ENCODE peak calls at places on chromosomes 11 and 22, in ten cellular contexts. One of them, this sample, is unnamed.
A peak's percentile ranks its signal among the peaks of the same experiment; 100 is the strongest.

GRCh38 chr11:15629690-15630321 is 515.1 kb downstream of the INSC start:
- DNase-seq in A549: no peak
- DNase-seq in esophagus squamous epithelium: no peak
- DNase-seq in IMR-90: no peak
- DNase-seq in adrenal gland: no peak
- DNase-seq in Peyer's patch: no peak
- DNase-seq in spleen: no peak
- DNase-seq in testis: peak; percentile 52
- DNase-seq in heart left ventricle: no peak
- DNase-seq in right lobe of liver: no peak
- DNase-seq in this sample: no peak

GRCh38 chr22:50729391-50730012 is 8.5 kb upstream of the ACR start:
- DNase-seq in heart left ventricle: peak; percentile 20
- DNase-seq in Peyer's patch: peak; percentile 67
- DNase-seq in A549: no peak
- DNase-seq in right lobe of liver: peak; percentile 50
- DNase-seq in spleen: peak; percentile 76
- DNase-seq in testis: no peak
- DNase-seq in adrenal gland: peak; percentile 11
- DNase-seq in IMR-90: no peak
- DNase-seq in esophagus squamous epithelium: no peak
- DNase-seq in this sample: no peak

GRCh38 chr22:24954114-24954463 is 1.6 kb downstream of the KIAA1671 start:
- DNase-seq in right lobe of liver: no peak
- DNase-seq in adrenal gland: no peak
- DNase-seq in A549: no peak
- DNase-seq in IMR-90: no peak
- DNase-seq in heart left ventricle: no peak
- DNase-seq in Peyer's patch: no peak
- DNase-seq in esophagus squamous epithelium: no peak
- DNase-seq in spleen: no peak
- DNase-seq in testis: no peak
- DNase-seq in this sample: no peak

GRCh38 chr11:86191874-86192273 is 52.7 kb upstream of the EED start:
- DNase-seq in IMR-90: no peak
- DNase-seq in adrenal gland: no peak
- DNase-seq in spleen: no peak
- DNase-seq in right lobe of liver: no peak
- DNase-seq in testis: no peak
- DNase-seq in heart left ventricle: no peak
- DNase-seq in Peyer's patch: no peak
- DNase-seq in A549: no peak
- DNase-seq in esophagus squamous epithelium: no peak
- DNase-seq in this sample: no peak

GRCh38 chr22:20551805-20552449 is 44.5 kb downstream of the MED15 start:
- DNase-seq in right lobe of liver: no peak
- DNase-seq in testis: no peak
- DNase-seq in A549: no peak
- DNase-seq in IMR-90: no peak
- DNase-seq in spleen: peak; percentile 76
- DNase-seq in esophagus squamous epithelium: no peak
- DNase-seq in heart left ventricle: peak; percentile 59
- DNase-seq in Peyer's patch: peak; percentile 44
- DNase-seq in adrenal gland: peak; percentile 37
- DNase-seq in this sample: no peak

GRCh38 chr11:27427183-27427980 is 45.2 kb downstream of the LGR4 start:
- DNase-seq in Peyer's patch: no peak
- DNase-seq in heart left ventricle: no peak
- DNase-seq in A549: no peak
- DNase-seq in esophagus squamous epithelium: no peak
- DNase-seq in IMR-90: peak; percentile 34
- DNase-seq in adrenal gland: no peak
- DNase-seq in testis: no peak
- DNase-seq in right lobe of liver: no peak
- DNase-seq in spleen: no peak
- DNase-seq in this sample: no peak

GRCh38 chr11:119684361-119685072 is 44.5 kb downstream of the NECTIN1 start:
- DNase-seq in heart left ventricle: peak; percentile 63
- DNase-seq in spleen: no peak
- DNase-seq in testis: no peak
- DNase-seq in IMR-90: peak; percentile 75
- DNase-seq in A549: peak; percentile 13
- DNase-seq in esophagus squamous epithelium: no peak
- DNase-seq in adrenal gland: no peak
- DNase-seq in Peyer's patch: no peak
- DNase-seq in right lobe of liver: no peak
- DNase-seq in this sample: peak; percentile 70

GRCh38 chr11:118715837-118716260 is 36.4 kb upstream of the TREH start:
- DNase-seq in heart left ventricle: no peak
- DNase-seq in IMR-90: no peak
- DNase-seq in A549: no peak
- DNase-seq in Peyer's patch: no peak
- DNase-seq in testis: no peak
- DNase-seq in right lobe of liver: no peak
- DNase-seq in spleen: peak; percentile 6
- DNase-seq in esophagus squamous epithelium: no peak
- DNase-seq in adrenal gland: no peak
- DNase-seq in this sample: no peak

GRCh38 chr11:18011633-18012313 is 1.1 kb downstream of the SERGEF start:
- DNase-seq in adrenal gland: no peak
- DNase-seq in A549: no peak
- DNase-seq in IMR-90: no peak
- DNase-seq in Peyer's patch: no peak
- DNase-seq in testis: no peak
- DNase-seq in heart left ventricle: no peak
- DNase-seq in esophagus squamous epithelium: no peak
- DNase-seq in spleen: peak; percentile 76
- DNase-seq in right lobe of liver: no peak
- DNase-seq in this sample: peak; percentile 30

GRCh38 chr11:105468154-105468553 is 141.7 kb upstream of the GRIA4 start:
- DNase-seq in esophagus squamous epithelium: no peak
- DNase-seq in Peyer's patch: no peak
- DNase-seq in A549: no peak
- DNase-seq in IMR-90: no peak
- DNase-seq in spleen: no peak
- DNase-seq in heart left ventricle: no peak
- DNase-seq in testis: no peak
- DNase-seq in adrenal gland: no peak
- DNase-seq in right lobe of liver: no peak
- DNase-seq in this sample: no peak

GRCh38 chr11:66840317-66841091 is 2.7 kb upstream of the RCE1 start:
- DNase-seq in adrenal gland: no peak
- DNase-seq in right lobe of liver: no peak
- DNase-seq in spleen: no peak
- DNase-seq in IMR-90: no peak
- DNase-seq in Peyer's patch: no peak
- DNase-seq in A549: no peak
- DNase-seq in testis: no peak
- DNase-seq in esophagus squamous epithelium: no peak
- DNase-seq in heart left ventricle: no peak
- DNase-seq in this sample: no peak

GRCh38 chr11:97202613-97203292 is 812.9 kb downstream of the JRKL start:
- DNase-seq in IMR-90: no peak
- DNase-seq in testis: no peak
- DNase-seq in adrenal gland: no peak
- DNase-seq in heart left ventricle: no peak
- DNase-seq in spleen: no peak
- DNase-seq in esophagus squamous epithelium: no peak
- DNase-seq in Peyer's patch: no peak
- DNase-seq in A549: no peak
- DNase-seq in right lobe of liver: no peak
- DNase-seq in this sample: no peak

GRCh38 chr11:45105233-45105992 is 41.0 kb upstream of the PRDM11 start:
- DNase-seq in heart left ventricle: peak; percentile 86
- DNase-seq in adrenal gland: peak; percentile 70
- DNase-seq in Peyer's patch: peak; percentile 59
- DNase-seq in IMR-90: peak; percentile 65
- DNase-seq in esophagus squamous epithelium: no peak
- DNase-seq in spleen: peak; percentile 93
- DNase-seq in A549: peak; percentile 84
- DNase-seq in testis: peak; percentile 76
- DNase-seq in right lobe of liver: peak; percentile 79
- DNase-seq in this sample: peak; percentile 63

GRCh38 chr11:61515686-61516085 is 7.1 kb downstream of the LRRC10B start:
- DNase-seq in IMR-90: no peak
- DNase-seq in right lobe of liver: no peak
- DNase-seq in adrenal gland: no peak
- DNase-seq in heart left ventricle: no peak
- DNase-seq in esophagus squamous epithelium: no peak
- DNase-seq in spleen: no peak
- DNase-seq in A549: no peak
- DNase-seq in testis: no peak
- DNase-seq in Peyer's patch: no peak
- DNase-seq in this sample: no peak

GRCh38 chr11:8720376-8720775 is 37.8 kb downstream of the RPL27A start:
- DNase-seq in testis: peak; percentile 66
- DNase-seq in right lobe of liver: no peak
- DNase-seq in spleen: no peak
- DNase-seq in IMR-90: peak; percentile 18
- DNase-seq in heart left ventricle: no peak
- DNase-seq in A549: no peak
- DNase-seq in adrenal gland: no peak
- DNase-seq in Peyer's patch: no peak
- DNase-seq in esophagus squamous epithelium: no peak
- DNase-seq in this sample: no peak
- H3K4me3 ChIP-seq in testis: no peak overlapping the region
- H3K4me3 ChIP-seq in right lobe of liver: no peak overlapping the region
- H3K4me3 ChIP-seq in spleen: no peak overlapping the region
- H3K4me3 ChIP-seq in IMR-90: no peak overlapping the region
- H3K4me3 ChIP-seq in heart left ventricle: no peak overlapping the region
- H3K4me3 ChIP-seq in A549: no peak overlapping the region
- H3K4me3 ChIP-seq in adrenal gland: no peak overlapping the region
- H3K4me3 ChIP-seq in Peyer's patch: no peak overlapping the region
- H3K4me3 ChIP-seq in esophagus squamous epithelium: no peak overlapping the region
- H3K4me3 ChIP-seq in this sample: no peak overlapping the region

GRCh38 chr22:21963286-21963685 is 10.6 kb upstream of the PPM1F start:
- DNase-seq in esophagus squamous epithelium: no peak
- DNase-seq in IMR-90: no peak
- DNase-seq in testis: no peak
- DNase-seq in spleen: no peak
- DNase-seq in right lobe of liver: no peak
- DNase-seq in Peyer's patch: no peak
- DNase-seq in heart left ventricle: no peak
- DNase-seq in adrenal gland: no peak
- DNase-seq in A549: no peak
- DNase-seq in this sample: no peak
- TF ChIP-seq POLR2A in esophagus squamous epithelium: no peak
- TF ChIP-seq POLR2A in IMR-90: no peak
- TF ChIP-seq POLR2A in testis: no peak
- TF ChIP-seq POLR2A in spleen: no peak
- TF ChIP-seq POLR2A in right lobe of liver: no peak
- TF ChIP-seq POLR2A in Peyer's patch: no peak
- TF ChIP-seq POLR2A in heart left ventricle: no peak
- TF ChIP-seq POLR2A in adrenal gland: no peak
- TF ChIP-seq POLR2A in A549: no peak
- TF ChIP-seq POLR2A in this sample: no peak

GRCh38 chr22:45918455-45919370 is 58.2 kb downstream of the WNT7B start:
- DNase-seq in Peyer's patch: no peak
- DNase-seq in adrenal gland: no peak
- DNase-seq in esophagus squamous epithelium: no peak
- DNase-seq in right lobe of liver: no peak
- DNase-seq in spleen: no peak
- DNase-seq in A549: peak; percentile 86
- DNase-seq in IMR-90: no peak
- DNase-seq in testis: peak; percentile 47
- DNase-seq in heart left ventricle: no peak
- DNase-seq in this sample: no peak
- H3K4me3 ChIP-seq in Peyer's patch: no peak overlapping the region
- H3K4me3 ChIP-seq in adrenal gland: no peak overlapping the region
- H3K4me3 ChIP-seq in esophagus squamous epithelium: no peak overlapping the region
- H3K4me3 ChIP-seq in right lobe of liver: no peak overlapping the region
- H3K4me3 ChIP-seq in spleen: no peak overlapping the region
- H3K4me3 ChIP-seq in A549: no peak overlapping the region
- H3K4me3 ChIP-seq in IMR-90: no peak overlapping the region
- H3K4me3 ChIP-seq in testis: no peak overlapping the region
- H3K4me3 ChIP-seq in heart left ventricle: no peak overlapping the region
- H3K4me3 ChIP-seq in this sample: no peak overlapping the region

GRCh38 chr22:48316876-48317250 is 1510.8 kb downstream of the BRD1 start:
- DNase-seq in testis: no peak
- DNase-seq in esophagus squamous epithelium: no peak
- DNase-seq in adrenal gland: no peak
- DNase-seq in heart left ventricle: no peak
- DNase-seq in spleen: peak; percentile 48
- DNase-seq in IMR-90: no peak
- DNase-seq in A549: no peak
- DNase-seq in Peyer's patch: no peak
- DNase-seq in right lobe of liver: peak; percentile 27
- DNase-seq in this sample: no peak
- TF ChIP-seq POLR2A in testis: no peak
- TF ChIP-seq POLR2A in esophagus squamous epithelium: no peak
- TF ChIP-seq POLR2A in adrenal gland: no peak
- TF ChIP-seq POLR2A in heart left ventricle: no peak
- TF ChIP-seq POLR2A in spleen: no peak
- TF ChIP-seq POLR2A in IMR-90: no peak
- TF ChIP-seq POLR2A in A549: no peak
- TF ChIP-seq POLR2A in Peyer's patch: no peak
- TF ChIP-seq POLR2A in right lobe of liver: no peak
- TF ChIP-seq POLR2A in this sample: no peak

GRCh38 chr11:65329503-65329902 is 4.1 kb upstream of the DPF2 start:
- DNase-seq in IMR-90: no peak
- DNase-seq in heart left ventricle: no peak
- DNase-seq in esophagus squamous epithelium: no peak
- DNase-seq in testis: no peak
- DNase-seq in right lobe of liver: no peak
- DNase-seq in A549: no peak
- DNase-seq in adrenal gland: no peak
- DNase-seq in Peyer's patch: no peak
- DNase-seq in spleen: no peak
- DNase-seq in this sample: no peak
- H3K4me3 ChIP-seq in IMR-90: no peak overlapping the region
- H3K4me3 ChIP-seq in heart left ventricle: no peak overlapping the region
- H3K4me3 ChIP-seq in esophagus squamous epithelium: no peak overlapping the region
- H3K4me3 ChIP-seq in testis: no peak overlapping the region
- H3K4me3 ChIP-seq in right lobe of liver: no peak overlapping the region
- H3K4me3 ChIP-seq in A549: no peak overlapping the region
- H3K4me3 ChIP-seq in adrenal gland: no peak overlapping the region
- H3K4me3 ChIP-seq in Peyer's patch: no peak overlapping the region
- H3K4me3 ChIP-seq in spleen: no peak overlapping the region
- H3K4me3 ChIP-seq in this sample: no peak overlapping the region

DNA sequence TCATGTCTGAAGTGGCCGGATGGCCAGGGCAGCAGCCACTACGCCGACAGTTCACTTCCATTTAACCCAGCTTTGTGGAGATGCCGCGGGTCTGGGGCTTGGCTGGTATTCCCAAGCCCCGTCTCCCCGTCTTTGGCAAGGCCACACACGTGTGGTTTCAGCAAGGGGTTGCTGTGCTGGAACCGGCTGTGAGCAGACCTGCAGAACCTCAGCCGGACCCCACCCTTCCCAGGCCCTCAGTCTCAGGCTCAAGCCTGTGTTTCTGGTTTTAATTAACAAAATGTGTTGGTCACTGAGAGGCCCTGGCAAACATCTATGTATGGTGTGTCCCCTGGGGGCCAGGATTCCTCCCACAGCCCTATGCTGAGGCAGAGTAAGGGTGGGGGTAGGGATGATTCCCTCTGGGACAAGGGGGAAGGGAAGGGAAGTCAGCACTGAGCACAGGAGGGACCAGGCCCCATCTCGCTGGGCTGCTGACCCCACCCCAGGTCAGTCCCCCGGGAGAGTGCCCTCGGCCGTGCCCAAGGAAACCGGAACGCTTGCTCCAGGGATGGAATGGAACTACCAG is 9.3 kb downstream of the OSBPL5 start:
- DNase-seq in IMR-90: no peak
- DNase-seq in testis: no peak
- DNase-seq in esophagus squamous epithelium: no peak
- DNase-seq in Peyer's patch: no peak
- DNase-seq in A549: no peak
- DNase-seq in adrenal gland: no peak
- DNase-seq in spleen: peak; percentile 64
- DNase-seq in right lobe of liver: peak; percentile 33
- DNase-seq in heart left ventricle: peak; percentile 51
- DNase-seq in this sample: no peak
- TF ChIP-seq POLR2A in IMR-90: no peak
- TF ChIP-seq POLR2A in testis: no peak
- TF ChIP-seq POLR2A in esophagus squamous epithelium: no peak
- TF ChIP-seq POLR2A in Peyer's patch: no peak
- TF ChIP-seq POLR2A in A549: no peak
- TF ChIP-seq POLR2A in adrenal gland: no peak
- TF ChIP-seq POLR2A in spleen: no peak
- TF ChIP-seq POLR2A in right lobe of liver: no peak
- TF ChIP-seq POLR2A in heart left ventricle: no peak
- TF ChIP-seq POLR2A in this sample: no peak